ENCODE peak calls at places on chromosome 21, in ten cellular contexts. One of them, this sample, is unnamed.

GRCh38 chr21:31622397-31622796 is 37.1 kb upstream of the SOD1 start:
- DNase-seq in NCI-H510A: no peak
- DNase-seq in activated naive CD4-positive, alpha-beta T cell treated with Interleukin-2 at 50 U/mL for 16 hours: no peak
- DNase-seq in RWPE2: no peak
- DNase-seq in glutamatergic neuron: no peak
- DNase-seq in Caki2: no peak
- DNase-seq in Kasumi-1: no peak
- DNase-seq in amniotic epithelial cell: no peak
- DNase-seq in RWPE1: no peak
- DNase-seq in GM18507: no peak
- DNase-seq in this sample: no peak

GRCh38 chr21:42669069-42669468 is 15.6 kb downstream of the PDE9A start:
- DNase-seq in Kasumi-1: no peak
- DNase-seq in NCI-H510A: no peak
- DNase-seq in RWPE2: no peak
- DNase-seq in Caki2: no peak
- DNase-seq in activated naive CD4-positive, alpha-beta T cell treated with Interleukin-2 at 50 U/mL for 16 hours: no peak
- DNase-seq in glutamatergic neuron: no peak
- DNase-seq in amniotic epithelial cell: no peak
- DNase-seq in GM18507: no peak
- DNase-seq in RWPE1: no peak
- DNase-seq in this sample: peak; percentile 15

GRCh38 chr21:37915941-37916794 is at the start of gene KCNJ6:
- DNase-seq in GM18507: no peak
- DNase-seq in Caki2: peak; percentile 9
- DNase-seq in NCI-H510A: peak; percentile 61
- DNase-seq in Kasumi-1: peak; percentile 46
- DNase-seq in RWPE1: peak; percentile 60
- DNase-seq in glutamatergic neuron: peak; percentile 93
- DNase-seq in amniotic epithelial cell: peak; percentile 68
- DNase-seq in RWPE2: no peak
- DNase-seq in activated naive CD4-positive, alpha-beta T cell treated with Interleukin-2 at 50 U/mL for 16 hours: no peak
- DNase-seq in this sample: peak; percentile 69

GRCh38 chr21:46117586-46118304 is 19.8 kb downstream of the COL6A2 start:
- DNase-seq in RWPE1: no peak
- DNase-seq in GM18507: no peak
- DNase-seq in Kasumi-1: no peak
- DNase-seq in NCI-H510A: no peak
- DNase-seq in activated naive CD4-positive, alpha-beta T cell treated with Interleukin-2 at 50 U/mL for 16 hours: peak; percentile 0
- DNase-seq in Caki2: no peak
- DNase-seq in RWPE2: peak; percentile 42
- DNase-seq in amniotic epithelial cell: no peak
- DNase-seq in glutamatergic neuron: peak; percentile 19
- DNase-seq in this sample: no peak

GRCh38 chr21:42120056-42120903 is 49.2 kb downstream of the UMODL1 start:
- DNase-seq in activated naive CD4-positive, alpha-beta T cell treated with Interleukin-2 at 50 U/mL for 16 hours: no peak
- DNase-seq in RWPE2: no peak
- DNase-seq in RWPE1: no peak
- DNase-seq in glutamatergic neuron: no peak
- DNase-seq in NCI-H510A: peak; percentile 85
- DNase-seq in GM18507: no peak
- DNase-seq in amniotic epithelial cell: no peak
- DNase-seq in Kasumi-1: no peak
- DNase-seq in Caki2: no peak
- DNase-seq in this sample: peak; percentile 35

GRCh38 chr21:42864812-42865211 is 14.5 kb downstream of the WDR4 start:
- DNase-seq in Caki2: no peak
- DNase-seq in GM18507: no peak
- DNase-seq in activated naive CD4-positive, alpha-beta T cell treated with Interleukin-2 at 50 U/mL for 16 hours: no peak
- DNase-seq in glutamatergic neuron: no peak
- DNase-seq in NCI-H510A: no peak
- DNase-seq in amniotic epithelial cell: no peak
- DNase-seq in RWPE2: no peak
- DNase-seq in RWPE1: no peak
- DNase-seq in Kasumi-1: no peak
- DNase-seq in this sample: no peak

GRCh38 chr21:14382486-14382834 is 486 bp downstream of the HSPA13 start:
- DNase-seq in RWPE1: peak; percentile 26
- DNase-seq in RWPE2: no peak
- DNase-seq in glutamatergic neuron: peak; percentile 54
- DNase-seq in Caki2: no peak
- DNase-seq in GM18507: no peak
- DNase-seq in NCI-H510A: no peak
- DNase-seq in Kasumi-1: peak; percentile 38
- DNase-seq in activated naive CD4-positive, alpha-beta T cell treated with Interleukin-2 at 50 U/mL for 16 hours: peak; percentile 52
- DNase-seq in amniotic epithelial cell: no peak
- DNase-seq in this sample: peak; percentile 37

GRCh38 chr21:35585878-35586277 is 474.4 kb downstream of the SETD4 start:
- DNase-seq in activated naive CD4-positive, alpha-beta T cell treated with Interleukin-2 at 50 U/mL for 16 hours: no peak
- DNase-seq in NCI-H510A: no peak
- DNase-seq in GM18507: no peak
- DNase-seq in RWPE2: no peak
- DNase-seq in glutamatergic neuron: no peak
- DNase-seq in amniotic epithelial cell: no peak
- DNase-seq in Kasumi-1: no peak
- DNase-seq in RWPE1: peak; percentile 4
- DNase-seq in Caki2: no peak
- DNase-seq in this sample: peak; percentile 36

GRCh38 chr21:14880922-14881321 is 183.9 kb downstream of the NRIP1 start:
- DNase-seq in NCI-H510A: no peak
- DNase-seq in RWPE2: no peak
- DNase-seq in RWPE1: peak; percentile 42
- DNase-seq in glutamatergic neuron: no peak
- DNase-seq in Kasumi-1: no peak
- DNase-seq in GM18507: no peak
- DNase-seq in Caki2: no peak
- DNase-seq in amniotic epithelial cell: peak; percentile 97
- DNase-seq in activated naive CD4-positive, alpha-beta T cell treated with Interleukin-2 at 50 U/mL for 16 hours: no peak
- DNase-seq in this sample: peak; percentile 67